ENCODE peak calls at places on chromosomes 6 and 20, in five cellular contexts. B, V, P, R and H are unnamed samples.

GRCh38 chr6:16236009-16236501 is 2.3 kb upstream of the GMPR start:
- DNase-seq in B (no peak), V (no peak), P (no peak), R (no peak), H (no peak)

GRCh38 chr6:71336901-71337300 is 48.3 kb downstream of the OGFRL1 start:
- DNase-seq in B (no peak), V (no peak), P (no peak), R (no peak), H (no peak)

GRCh38 chr6:107161521-107161920 is 46.2 kb upstream of the BEND3 start:
- DNase-seq in B (no peak), V (no peak), P (no peak), R (no peak), H (no peak)

GRCh38 chr20:53608071-53608455 is 14.4 kb upstream of the ZNF217 start:
- DNase-seq in B (peak; percentile 80), V (no peak), P (no peak), R (no peak), H (no peak)

GRCh38 chr6:112222111-112222726 is 32.1 kb downstream of the LAMA4 start:
- DNase-seq in B (no peak), V (no peak), P (peak; percentile 80), R (no peak), H (no peak)

GRCh38 chr6:135202821-135203220 is 21.7 kb downstream of the MYB start:
- DNase-seq in B (no peak), V (no peak), P (no peak), R (no peak), H (no peak)

GRCh38 chr6:22194188-22194921 is 102.5 kb downstream of the PRL start:
- DNase-seq in B (no peak), V (no peak), P (peak; percentile 72), R (no peak), H (no peak)

GRCh38 chr20:51036226-51036625 is 13.3 kb upstream of the KCNG1 start:
- DNase-seq in B (peak; percentile 15), V (no peak), P (no peak), R (no peak), H (no peak)

GRCh38 chr20:46099491-46100287 is 9.9 kb upstream of the NCOA5 start:
- DNase-seq in B (peak; percentile 91), V (no peak), P (no peak), R (peak; percentile 72), H (peak; percentile 23)

GRCh38 chr6:17035257-17035757 is 66.5 kb upstream of the STMND1 start:
- DNase-seq in B (no peak), V (no peak), P (no peak), R (no peak), H (no peak)

GRCh38 chr6:70198825-70199224 is 104.1 kb downstream of the COL9A1 start:
- DNase-seq in B (no peak), V (no peak), P (no peak), R (no peak), H (no peak)

GRCh38 chr20:58883243-58883691 is 30.8 kb downstream of the GNAS start:
- DNase-seq in B (no peak), V (no peak), P (no peak), R (no peak), H (no peak)

GRCh38 chr20:10634683-10635411 is 39.0 kb downstream of the JAG1 start:
- DNase-seq in B (no peak), V (no peak), P (peak; percentile 92), R (no peak), H (no peak)

GRCh38 chr6:89198235-89198634 is 18.9 kb downstream of the GABRR1 start:
- DNase-seq in B (no peak), V (no peak), P (no peak), R (no peak), H (no peak)

GRCh38 chr20:1700990-1701389 is 43.4 kb upstream of the SIRPG start:
- DNase-seq in B (no peak), V (no peak), P (no peak), R (no peak), H (no peak)

GRCh38 chr6:170097505-170098427 is 193.1 kb downstream of the DLL1 start:
- DNase-seq in B (peak; percentile 58), V (no peak), P (no peak), R (peak; percentile 35), H (no peak)

GRCh38 chr6:52537001-52537753 is 39.7 kb downstream of the TRAM2 start:
- DNase-seq in B (no peak), V (no peak), P (peak; percentile 57), R (no peak), H (no peak)

GRCh38 chr6:52534966-52535390 is 41.9 kb downstream of the TRAM2 start:
- DNase-seq in B (no peak), V (no peak), P (no peak), R (no peak), H (no peak)

GRCh38 chr6:52538252-52538905 is 38.5 kb downstream of the TRAM2 start:
- DNase-seq in B (no peak), V (no peak), P (no peak), R (no peak), H (no peak)

GRCh38 chr6:52535711-52536423 is 41.0 kb downstream of the TRAM2 start:
- DNase-seq in B (no peak), V (no peak), P (no peak), R (no peak), H (no peak)

GRCh38 chr6:52536424-52536916 is 40.4 kb downstream of the TRAM2 start:
- DNase-seq in B (no peak), V (no peak), P (no peak), R (no peak), H (no peak)
- H3K4me1 ChIP-seq in B (peaks cover 24% of the 10 kb centered on the region), V (peaks cover 7% of the 10 kb centered on the region), P (peaks cover 48% of the 10 kb centered on the region), R (peaks cover 23% of the 10 kb centered on the region), H (peaks cover 64% of the 10 kb centered on the region)

DNA sequence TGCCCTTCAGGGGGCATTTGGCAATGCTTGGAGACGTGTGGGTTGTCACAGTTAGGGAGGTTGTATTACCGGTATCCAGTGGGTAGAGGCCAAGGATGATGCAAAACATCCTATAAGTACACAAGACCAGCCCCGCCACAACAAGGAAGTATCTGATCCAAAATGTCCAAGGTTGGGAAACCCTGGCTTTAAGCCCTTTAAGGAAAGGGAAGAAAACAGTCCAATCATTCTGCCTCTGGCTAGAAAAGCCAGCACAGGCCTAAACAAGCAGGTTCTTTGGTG is 3.6 kb upstream of the ZMYND8 start:
- DNase-seq in B (peak; percentile 31), V (no peak), P (peak; percentile 64), R (no peak), H (no peak)
- H3K4me1 ChIP-seq in B (peaks cover 75% of the 10 kb centered on the region), V (peaks cover 69% of the 10 kb centered on the region), P (peaks cover 48% of the 10 kb centered on the region), R (peaks cover 42% of the 10 kb centered on the region), H (peaks cover 78% of the 10 kb centered on the region)

DNA sequence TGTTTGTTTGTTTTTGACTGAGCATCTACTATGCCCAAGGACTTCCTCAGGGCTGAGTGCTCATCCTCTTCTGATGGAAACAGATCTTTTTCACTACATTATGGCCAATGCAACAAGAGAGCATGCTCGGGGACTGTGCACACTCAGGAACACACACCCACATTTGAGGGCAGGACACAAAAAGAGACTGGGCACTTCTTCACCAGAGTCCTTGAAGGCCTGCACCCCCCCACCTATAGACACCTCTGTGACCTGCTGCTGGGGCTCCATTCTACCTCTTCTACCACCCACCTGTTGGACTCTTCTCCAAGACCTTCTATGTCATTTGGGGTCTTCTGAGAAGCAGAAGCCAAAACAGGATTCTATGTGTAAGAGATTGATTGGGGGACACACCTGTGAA is 9.2 kb upstream of the MAFB start:
- DNase-seq in B (no peak), V (no peak), P (no peak), R (no peak), H (no peak)
- H3K4me1 ChIP-seq in B (peaks cover 8% of the 10 kb centered on the region), V (no peaks in the 10 kb centered on the region), P (no peaks in the 10 kb centered on the region), R (no peaks in the 10 kb centered on the region), H (no peaks in the 10 kb centered on the region)

GRCh38 chr6:2737885-2738284 is 12.8 kb downstream of the MYLK4 start:
- DNase-seq in B (no peak), V (no peak), P (no peak), R (no peak), H (no peak)
- H3K4me1 ChIP-seq in B (peaks cover 2% of the 10 kb centered on the region), V (peaks cover 49% of the 10 kb centered on the region), P (peaks cover 11% of the 10 kb centered on the region), R (no peaks in the 10 kb centered on the region), H (peaks cover 45% of the 10 kb centered on the region)

GRCh38 chr6:44966449-44967091 is 361.6 kb upstream of the RUNX2 start:
- DNase-seq in B (no peak), V (no peak), P (peak; percentile 81), R (no peak), H (no peak)
- H3K4me1 ChIP-seq in B (no peaks in the 10 kb centered on the region), V (peaks cover 5% of the 10 kb centered on the region), P (no peaks in the 10 kb centered on the region), R (no peaks in the 10 kb centered on the region), H (peaks cover 24% of the 10 kb centered on the region)

GRCh38 chr6:151610336-151610735 is 116.5 kb downstream of the CCDC170 start:
- DNase-seq in B (no peak), V (no peak), P (no peak), R (no peak), H (no peak)
- H3K4me1 ChIP-seq in B (no peaks in the 10 kb centered on the region), V (no peaks in the 10 kb centered on the region), P (no peaks in the 10 kb centered on the region), R (peaks cover 2% of the 10 kb centered on the region), H (no peaks in the 10 kb centered on the region)

DNA sequence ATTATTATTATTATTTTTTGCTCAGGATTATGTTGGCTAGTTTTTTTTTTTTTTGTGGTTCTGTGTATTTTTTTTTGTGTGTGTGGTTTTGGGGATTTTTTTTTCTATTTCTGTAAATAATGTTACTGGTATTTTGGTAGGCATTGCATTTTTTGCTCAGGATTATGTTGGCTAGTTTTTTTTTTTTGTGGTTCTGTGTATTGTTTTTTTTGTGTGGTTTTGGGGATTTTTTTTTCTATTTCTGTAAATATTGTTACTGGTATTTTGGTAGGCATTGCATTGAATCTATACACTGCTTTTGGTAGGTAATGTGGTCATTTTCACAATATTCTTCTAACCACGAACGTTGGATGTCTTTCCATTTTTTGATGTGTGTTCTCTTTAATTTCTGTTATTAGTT is 17.4 kb downstream of the PHF3 start:
- DNase-seq in B (no peak), V (no peak), P (no peak), R (no peak), H (no peak)
- H3K4me1 ChIP-seq in B (peaks cover 80% of the 10 kb centered on the region), V (peaks cover 39% of the 10 kb centered on the region), P (peaks cover 5% of the 10 kb centered on the region), R (peaks cover 4% of the 10 kb centered on the region), H (peaks cover 83% of the 10 kb centered on the region)

GRCh38 chr6:49915035-49915434 is 48.7 kb upstream of the CRISP1 start:
- DNase-seq in B (no peak), V (peak; percentile 34), P (no peak), R (peak; percentile 62), H (no peak)
- H3K4me1 ChIP-seq in B (no peaks in the 10 kb centered on the region), V (peaks cover 13% of the 10 kb centered on the region), P (no peaks in the 10 kb centered on the region), R (no peaks in the 10 kb centered on the region), H (peaks cover 10% of the 10 kb centered on the region)